ENCODE peak calls at places on chromosomes 12 and 14, in five cellular contexts. One of them, this sample, is unnamed.

GRCh38 chr12:6914246-6914947 is at the start of gene ENO2:
- DNase-seq in CD4-positive, CD25-positive, alpha-beta regulatory T cell: peak
- DNase-seq in heart left ventricle: peak
- DNase-seq in NCI-H2081 treated with DMSO at 0.1 percent for 48 hours: no peak
- DNase-seq in stimulated activated naive CD4-positive, alpha-beta T cell: peak
- DNase-seq in this sample: no peak

GRCh38 chr12:53115891-53116675 is 12.8 kb downstream of the SOAT2 start:
- DNase-seq in CD4-positive, CD25-positive, alpha-beta regulatory T cell: no peak
- DNase-seq in heart left ventricle: no peak
- DNase-seq in NCI-H2081 treated with DMSO at 0.1 percent for 48 hours: no peak
- DNase-seq in stimulated activated naive CD4-positive, alpha-beta T cell: no peak
- DNase-seq in this sample: no peak

GRCh38 chr12:116542345-116542950 is 16.7 kb upstream of the MAP1LC3B2 start:
- DNase-seq in CD4-positive, CD25-positive, alpha-beta regulatory T cell: no peak
- DNase-seq in heart left ventricle: no peak
- DNase-seq in NCI-H2081 treated with DMSO at 0.1 percent for 48 hours: no peak
- DNase-seq in stimulated activated naive CD4-positive, alpha-beta T cell: no peak
- DNase-seq in this sample: no peak

GRCh38 chr14:100911665-100912316 is 8.3 kb upstream of the RTL1 start:
- DNase-seq in CD4-positive, CD25-positive, alpha-beta regulatory T cell: no peak
- DNase-seq in heart left ventricle: no peak
- DNase-seq in NCI-H2081 treated with DMSO at 0.1 percent for 48 hours: no peak
- DNase-seq in stimulated activated naive CD4-positive, alpha-beta T cell: no peak
- DNase-seq in this sample: no peak

GRCh38 chr14:101773378-101773777 is 11.9 kb downstream of the PPP2R5C start:
- DNase-seq in CD4-positive, CD25-positive, alpha-beta regulatory T cell: no peak
- DNase-seq in heart left ventricle: no peak
- DNase-seq in NCI-H2081 treated with DMSO at 0.1 percent for 48 hours: no peak
- DNase-seq in stimulated activated naive CD4-positive, alpha-beta T cell: no peak
- DNase-seq in this sample: no peak

GRCh38 chr12:96687719-96688118 is 198.3 kb downstream of the CFAP54 start:
- DNase-seq in CD4-positive, CD25-positive, alpha-beta regulatory T cell: no peak
- DNase-seq in heart left ventricle: no peak
- DNase-seq in NCI-H2081 treated with DMSO at 0.1 percent for 48 hours: no peak
- DNase-seq in stimulated activated naive CD4-positive, alpha-beta T cell: no peak
- DNase-seq in this sample: no peak

GRCh38 chr12:10205251-10205807 is 7.3 kb upstream of the GABARAPL1 start:
- DNase-seq in CD4-positive, CD25-positive, alpha-beta regulatory T cell: no peak
- DNase-seq in heart left ventricle: no peak
- DNase-seq in NCI-H2081 treated with DMSO at 0.1 percent for 48 hours: no peak
- DNase-seq in stimulated activated naive CD4-positive, alpha-beta T cell: no peak
- DNase-seq in this sample: no peak

GRCh38 chr12:126582231-126582630 is 1517.0 kb downstream of the AACS start:
- DNase-seq in CD4-positive, CD25-positive, alpha-beta regulatory T cell: no peak
- DNase-seq in heart left ventricle: no peak
- DNase-seq in NCI-H2081 treated with DMSO at 0.1 percent for 48 hours: no peak
- DNase-seq in stimulated activated naive CD4-positive, alpha-beta T cell: no peak
- DNase-seq in this sample: no peak

GRCh38 chr12:120761581-120761980 is 36.0 kb downstream of the ACADS start:
- DNase-seq in CD4-positive, CD25-positive, alpha-beta regulatory T cell: no peak
- DNase-seq in heart left ventricle: no peak
- DNase-seq in NCI-H2081 treated with DMSO at 0.1 percent for 48 hours: no peak
- DNase-seq in stimulated activated naive CD4-positive, alpha-beta T cell: no peak
- DNase-seq in this sample: no peak

GRCh38 chr14:24252289-24253124 is 10.1 kb upstream of the TINF2 start:
- DNase-seq in CD4-positive, CD25-positive, alpha-beta regulatory T cell: no peak
- DNase-seq in heart left ventricle: no peak
- DNase-seq in NCI-H2081 treated with DMSO at 0.1 percent for 48 hours: no peak
- DNase-seq in stimulated activated naive CD4-positive, alpha-beta T cell: no peak
- DNase-seq in this sample: no peak

GRCh38 chr12:131700271-131700670 is 10.6 kb upstream of the SFSWAP start:
- DNase-seq in CD4-positive, CD25-positive, alpha-beta regulatory T cell: no peak
- DNase-seq in heart left ventricle: no peak
- DNase-seq in NCI-H2081 treated with DMSO at 0.1 percent for 48 hours: no peak
- DNase-seq in stimulated activated naive CD4-positive, alpha-beta T cell: no peak
- DNase-seq in this sample: no peak

GRCh38 chr14:61528591-61529021 is 166.7 kb upstream of the HIF1A start:
- DNase-seq in CD4-positive, CD25-positive, alpha-beta regulatory T cell: no peak
- DNase-seq in heart left ventricle: no peak
- DNase-seq in NCI-H2081 treated with DMSO at 0.1 percent for 48 hours: no peak
- DNase-seq in stimulated activated naive CD4-positive, alpha-beta T cell: no peak
- DNase-seq in this sample: no peak

GRCh38 chr14:42214981-42215491 is 608.4 kb downstream of the LRFN5 start:
- DNase-seq in CD4-positive, CD25-positive, alpha-beta regulatory T cell: no peak
- DNase-seq in heart left ventricle: no peak
- DNase-seq in NCI-H2081 treated with DMSO at 0.1 percent for 48 hours: no peak
- DNase-seq in stimulated activated naive CD4-positive, alpha-beta T cell: no peak
- DNase-seq in this sample: no peak

GRCh38 chr14:81868172-81868571 is 334.5 kb upstream of the SEL1L start:
- DNase-seq in CD4-positive, CD25-positive, alpha-beta regulatory T cell: no peak
- DNase-seq in heart left ventricle: no peak
- DNase-seq in NCI-H2081 treated with DMSO at 0.1 percent for 48 hours: no peak
- DNase-seq in stimulated activated naive CD4-positive, alpha-beta T cell: no peak
- DNase-seq in this sample: no peak

GRCh38 chr14:35632276-35633071 is 98.5 kb downstream of the INSM2 start:
- DNase-seq in CD4-positive, CD25-positive, alpha-beta regulatory T cell: no peak
- DNase-seq in heart left ventricle: no peak
- DNase-seq in NCI-H2081 treated with DMSO at 0.1 percent for 48 hours: peak
- DNase-seq in stimulated activated naive CD4-positive, alpha-beta T cell: no peak
- DNase-seq in this sample: no peak

GRCh38 chr12:106633451-106633823 is 50.6 kb downstream of the RFX4 start:
- DNase-seq in CD4-positive, CD25-positive, alpha-beta regulatory T cell: no peak
- DNase-seq in heart left ventricle: no peak
- DNase-seq in NCI-H2081 treated with DMSO at 0.1 percent for 48 hours: no peak
- DNase-seq in stimulated activated naive CD4-positive, alpha-beta T cell: no peak
- DNase-seq in this sample: no peak

GRCh38 chr14:94903338-94903737 is 133.4 kb upstream of the GSC start:
- DNase-seq in CD4-positive, CD25-positive, alpha-beta regulatory T cell: no peak
- DNase-seq in heart left ventricle: no peak
- DNase-seq in NCI-H2081 treated with DMSO at 0.1 percent for 48 hours: no peak
- DNase-seq in stimulated activated naive CD4-positive, alpha-beta T cell: no peak
- DNase-seq in this sample: no peak

GRCh38 chr12:85191-85666 is 18.7 kb downstream of the IQSEC3 start:
- DNase-seq in CD4-positive, CD25-positive, alpha-beta regulatory T cell: no peak
- DNase-seq in heart left ventricle: no peak
- DNase-seq in NCI-H2081 treated with DMSO at 0.1 percent for 48 hours: peak
- DNase-seq in stimulated activated naive CD4-positive, alpha-beta T cell: no peak
- DNase-seq in this sample: no peak

GRCh38 chr12:107435072-107435471 is 250.5 kb upstream of the PWP1 start:
- DNase-seq in CD4-positive, CD25-positive, alpha-beta regulatory T cell: no peak
- DNase-seq in heart left ventricle: no peak
- DNase-seq in NCI-H2081 treated with DMSO at 0.1 percent for 48 hours: no peak
- DNase-seq in stimulated activated naive CD4-positive, alpha-beta T cell: no peak
- DNase-seq in this sample: no peak

GRCh38 chr12:99985129-99985570 is 414 bp upstream of the ANKS1B start:
- DNase-seq in CD4-positive, CD25-positive, alpha-beta regulatory T cell: peak
- DNase-seq in heart left ventricle: no peak
- DNase-seq in NCI-H2081 treated with DMSO at 0.1 percent for 48 hours: no peak
- DNase-seq in stimulated activated naive CD4-positive, alpha-beta T cell: no peak
- DNase-seq in this sample: no peak

GRCh38 chr12:12941450-12942350 is 10.3 kb downstream of the GPRC5D start:
- DNase-seq in CD4-positive, CD25-positive, alpha-beta regulatory T cell: no peak
- DNase-seq in heart left ventricle: no peak
- DNase-seq in NCI-H2081 treated with DMSO at 0.1 percent for 48 hours: no peak
- DNase-seq in stimulated activated naive CD4-positive, alpha-beta T cell: no peak
- DNase-seq in this sample: no peak

GRCh38 chr12:11922361-11922760 is 148.4 kb upstream of the BCL2L14 start:
- DNase-seq in CD4-positive, CD25-positive, alpha-beta regulatory T cell: no peak
- DNase-seq in heart left ventricle: no peak
- DNase-seq in NCI-H2081 treated with DMSO at 0.1 percent for 48 hours: no peak
- DNase-seq in stimulated activated naive CD4-positive, alpha-beta T cell: no peak
- DNase-seq in this sample: no peak

GRCh38 chr14:61076531-61076930 is 95.5 kb downstream of the SLC38A6 start:
- DNase-seq in CD4-positive, CD25-positive, alpha-beta regulatory T cell: no peak
- DNase-seq in heart left ventricle: no peak
- DNase-seq in NCI-H2081 treated with DMSO at 0.1 percent for 48 hours: no peak
- DNase-seq in stimulated activated naive CD4-positive, alpha-beta T cell: no peak
- DNase-seq in this sample: no peak

GRCh38 chr12:106248849-106249371 is 1.1 kb upstream of the CKAP4 start:
- DNase-seq in CD4-positive, CD25-positive, alpha-beta regulatory T cell: peak
- DNase-seq in heart left ventricle: no peak
- DNase-seq in NCI-H2081 treated with DMSO at 0.1 percent for 48 hours: no peak
- DNase-seq in stimulated activated naive CD4-positive, alpha-beta T cell: peak
- DNase-seq in this sample: no peak

GRCh38 chr12:115303751-115304309 is 619.9 kb upstream of the TBX3 start:
- DNase-seq in CD4-positive, CD25-positive, alpha-beta regulatory T cell: no peak
- DNase-seq in heart left ventricle: no peak
- DNase-seq in NCI-H2081 treated with DMSO at 0.1 percent for 48 hours: no peak
- DNase-seq in stimulated activated naive CD4-positive, alpha-beta T cell: no peak
- DNase-seq in this sample: no peak

GRCh38 chr12:115416869-115417268 is 732.9 kb upstream of the TBX3 start:
- DNase-seq in CD4-positive, CD25-positive, alpha-beta regulatory T cell: no peak
- DNase-seq in heart left ventricle: no peak
- DNase-seq in NCI-H2081 treated with DMSO at 0.1 percent for 48 hours: no peak
- DNase-seq in stimulated activated naive CD4-positive, alpha-beta T cell: no peak
- DNase-seq in this sample: no peak

GRCh38 chr14:76920572-76921175 is 94.5 kb downstream of the LRRC74A start:
- DNase-seq in CD4-positive, CD25-positive, alpha-beta regulatory T cell: no peak
- DNase-seq in heart left ventricle: no peak
- DNase-seq in NCI-H2081 treated with DMSO at 0.1 percent for 48 hours: peak
- DNase-seq in stimulated activated naive CD4-positive, alpha-beta T cell: no peak
- DNase-seq in this sample: no peak

GRCh38 chr14:68442828-68443460 is 349.9 kb downstream of the ZFP36L1 start:
- DNase-seq in CD4-positive, CD25-positive, alpha-beta regulatory T cell: no peak
- DNase-seq in heart left ventricle: no peak
- DNase-seq in NCI-H2081 treated with DMSO at 0.1 percent for 48 hours: no peak
- DNase-seq in stimulated activated naive CD4-positive, alpha-beta T cell: no peak
- DNase-seq in this sample: no peak

GRCh38 chr12:6229224-6229748 is 29.1 kb downstream of the CD9 start:
- DNase-seq in CD4-positive, CD25-positive, alpha-beta regulatory T cell: no peak
- DNase-seq in heart left ventricle: peak
- DNase-seq in NCI-H2081 treated with DMSO at 0.1 percent for 48 hours: no peak
- DNase-seq in stimulated activated naive CD4-positive, alpha-beta T cell: no peak
- DNase-seq in this sample: no peak

GRCh38 chr14:39232554-39233415 is 930 bp upstream of the MIA2 start:
- DNase-seq in CD4-positive, CD25-positive, alpha-beta regulatory T cell: peak
- DNase-seq in heart left ventricle: no peak
- DNase-seq in NCI-H2081 treated with DMSO at 0.1 percent for 48 hours: no peak
- DNase-seq in stimulated activated naive CD4-positive, alpha-beta T cell: no peak
- DNase-seq in this sample: peak

GRCh38 chr14:54085841-54086240 is 129.2 kb upstream of the BMP4 start:
- DNase-seq in CD4-positive, CD25-positive, alpha-beta regulatory T cell: no peak
- DNase-seq in heart left ventricle: no peak
- DNase-seq in NCI-H2081 treated with DMSO at 0.1 percent for 48 hours: no peak
- DNase-seq in stimulated activated naive CD4-positive, alpha-beta T cell: no peak
- DNase-seq in this sample: no peak

GRCh38 chr14:90815817-90816662 is at the start of gene TTC7B:
- DNase-seq in CD4-positive, CD25-positive, alpha-beta regulatory T cell: no peak
- DNase-seq in heart left ventricle: peak
- DNase-seq in NCI-H2081 treated with DMSO at 0.1 percent for 48 hours: no peak
- DNase-seq in stimulated activated naive CD4-positive, alpha-beta T cell: no peak
- DNase-seq in this sample: no peak

This sample was measured in KG1.